ENCODE peak calls at places on chromosomes 11 and 22, in eight cellular contexts. V is SK-N-SH; T is lower leg skin; E is HCT116; Q is epithelial cell of proximal tubule; H is kidney epithelial cell; W is AG04450; O is CD8-positive, alpha-beta T cell. K is an unnamed sample.

GRCh38 chr22:19657252-19658056 is 56.8 kb upstream of the SEPTIN5 start:
- DNase-seq in E (no peak), T (no peak), O (no peak), V (no peak), W (no peak), H (no peak), Q (no peak), K (no peak)

GRCh38 chr22:26174280-26174679 is 5.0 kb downstream of the SEZ6L start:
- DNase-seq in V (peak), H (no peak), T (no peak), W (no peak), E (no peak), O (no peak), Q (no peak), K (no peak)

GRCh38 chr11:10520562-10520961 is 20.4 kb downstream of the RNF141 start:
- DNase-seq in H (no peak), E (no peak), V (no peak), Q (no peak), W (no peak), T (no peak), O (no peak), K (no peak)

GRCh38 chr22:20015971-20016733 is 471 bp downstream of the ARVCF start:
- DNase-seq in V (peak), O (peak), Q (no peak), T (no peak), E (no peak), H (no peak), W (no peak), K (no peak)

GRCh38 chr11:1152316-1153104 is 5.2 kb upstream of the MUC5AC start:
- DNase-seq in E (no peak), V (peak), O (peak), Q (peak), H (peak), T (no peak), W (peak), K (peak)

GRCh38 chr22:31680764-31681624 is 19.0 kb upstream of the PISD start:
- DNase-seq in T (no peak), O (no peak), E (no peak), H (no peak), Q (no peak), V (no peak), W (no peak), K (peak)

GRCh38 chr22:22827187-22827948 is 60.2 kb upstream of the IGLL5 start:
- DNase-seq in E (no peak), Q (no peak), W (no peak), V (no peak), T (no peak), O (no peak), H (no peak), K (no peak)

GRCh38 chr22:35451602-35452001 is 51.7 kb downstream of the MCM5 start:
- DNase-seq in O (no peak), V (no peak), H (no peak), E (no peak), W (no peak), Q (no peak), T (no peak), K (no peak)

GRCh38 chr11:1297576-1298473 is 11.6 kb downstream of the TOLLIP start:
- DNase-seq in W (no peak), T (no peak), Q (no peak), H (no peak), E (no peak), O (no peak), V (no peak), K (no peak)

GRCh38 chr11:109644158-109644557 is 222.2 kb downstream of the C11orf87 start:
- DNase-seq in O (no peak), E (no peak), W (no peak), H (no peak), T (peak), Q (no peak), V (peak), K (peak)

GRCh38 chr11:125078516-125079140 is 15.5 kb downstream of the SLC37A2 start:
- DNase-seq in O (no peak), V (no peak), W (no peak), Q (no peak), H (no peak), T (no peak), E (no peak), K (no peak)

GRCh38 chr22:45450931-45451651 is 37.6 kb downstream of the RIBC2 start:
- DNase-seq in V (no peak), H (no peak), E (no peak), T (peak), O (no peak), Q (no peak), W (peak), K (peak)

GRCh38 chr11:86502137-86502536 is 127.5 kb downstream of the CCDC81 start:
- DNase-seq in T (no peak), O (no peak), Q (no peak), H (no peak), V (no peak), W (no peak), E (no peak), K (no peak)

GRCh38 chr11:134125507-134125906 is 56.6 kb downstream of the JAM3 start:
- DNase-seq in O (no peak), V (no peak), E (no peak), Q (no peak), W (no peak), H (no peak), T (no peak), K (peak)

GRCh38 chr11:111743700-111744099 is 22.5 kb downstream of the PPP2R1B start:
- DNase-seq in O (no peak), W (no peak), E (no peak), T (no peak), Q (no peak), H (no peak), V (no peak), K (no peak)

GRCh38 chr22:17627961-17628303 is 617 bp downstream of the ATP6V1E1 start:
- DNase-seq in V (no peak), T (no peak), W (no peak), O (no peak), E (no peak), Q (no peak), H (no peak), K (no peak)

GRCh38 chr22:23804781-23805291 is 18.1 kb downstream of the SMARCB1 start:
- DNase-seq in V (no peak), T (no peak), H (no peak), E (no peak), Q (no peak), W (no peak), O (no peak), K (no peak)

GRCh38 chr11:23586188-23586587 is 725.9 kb upstream of the CCDC179 start:
- DNase-seq in H (no peak), O (no peak), W (no peak), T (no peak), V (no peak), E (no peak), Q (no peak), K (peak)

GRCh38 chr11:45056529-45056928 is 89.9 kb upstream of the PRDM11 start:
- DNase-seq in E (no peak), T (no peak), V (no peak), H (no peak), O (no peak), Q (no peak), W (no peak), K (no peak)

GRCh38 chr11:121453589-121454299 is 977 bp upstream of the SORL1-AS1 start:
- DNase-seq in H (no peak), T (no peak), O (peak), Q (no peak), E (no peak), W (no peak), V (no peak), K (no peak)

DNA sequence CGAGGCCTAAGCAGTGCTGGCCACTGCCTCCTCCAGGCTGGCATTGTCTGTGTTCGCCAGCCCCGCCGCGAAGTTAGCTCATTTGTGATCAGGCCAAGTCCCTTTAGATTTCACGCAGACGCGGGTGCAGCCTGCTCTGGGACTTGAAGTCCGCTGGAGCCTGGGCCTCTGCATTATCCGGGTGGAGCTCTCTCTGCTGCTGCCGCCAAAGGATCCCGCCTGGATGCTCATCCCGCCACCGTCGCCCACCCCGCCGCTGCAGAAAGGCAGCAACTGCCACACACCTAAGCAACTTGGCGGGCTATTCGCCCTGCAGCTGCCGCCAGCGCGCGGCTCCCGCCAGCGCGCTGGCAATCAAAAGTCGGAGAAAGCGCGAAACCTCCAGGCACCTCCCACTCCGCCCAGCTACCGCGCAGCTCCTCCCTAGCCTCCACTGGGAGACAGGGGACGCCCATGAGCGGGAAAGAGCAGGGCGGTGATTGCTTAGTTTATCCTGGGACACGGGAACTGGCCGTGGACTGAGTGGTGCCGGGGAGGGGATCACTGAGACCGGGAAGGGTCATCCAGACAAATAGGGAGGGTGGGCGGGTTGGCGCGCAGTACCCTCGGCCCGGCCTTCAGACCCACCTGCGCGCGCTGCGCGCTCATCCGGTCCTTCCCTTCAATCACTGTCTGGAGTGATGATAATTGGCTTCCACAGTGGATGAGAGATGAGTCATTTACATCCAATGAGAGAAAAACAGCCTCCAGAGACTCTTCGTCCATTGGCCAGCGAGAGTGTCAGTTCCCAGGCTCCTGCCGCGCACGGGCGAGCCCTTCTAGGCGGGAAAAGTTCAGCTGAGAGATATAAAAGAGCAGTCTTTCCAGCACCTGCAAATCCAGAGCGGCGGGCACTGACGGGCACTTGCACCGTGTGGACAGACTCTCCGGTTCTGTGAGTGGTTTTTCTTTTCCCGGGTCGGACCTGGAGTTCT is at the start of gene FAM111B:
- DNase-seq in W (peak), E (peak), Q (peak), V (peak), H (peak), O (peak), T (peak), K (peak)
- TF ChIP-seq CTCF in W (peak), E (no peak), Q (no peak), V (no peak), H (no peak), O (no peak), T (no peak), K (peak)

GRCh38 chr11:11970556-11970955 is 37.9 kb downstream of the DKK3 start:
- DNase-seq in O (no peak), W (no peak), Q (no peak), H (no peak), E (no peak), V (no peak), T (no peak), K (no peak)

GRCh38 chr11:11972148-11972547 is 36.3 kb downstream of the DKK3 start:
- DNase-seq in W (no peak), O (no peak), Q (no peak), T (no peak), V (no peak), H (no peak), E (no peak), K (no peak)

GRCh38 chr11:11973361-11973800 is 35.0 kb downstream of the DKK3 start:
- DNase-seq in E (no peak), Q (no peak), O (no peak), T (peak), W (no peak), H (no peak), V (no peak), K (peak)

GRCh38 chr11:11973866-11974265 is 34.6 kb downstream of the DKK3 start:
- DNase-seq in Q (no peak), O (no peak), V (no peak), W (no peak), E (no peak), T (no peak), H (no peak), K (no peak)

GRCh38 chr11:11972942-11973341 is 35.5 kb downstream of the DKK3 start:
- DNase-seq in V (no peak), T (no peak), Q (no peak), H (no peak), W (no peak), O (no peak), E (no peak), K (no peak)
- TF ChIP-seq CTCF in V (no peak), T (no peak), Q (no peak), H (no peak), W (no peak), O (no peak), E (no peak), K (no peak)

GRCh38 chr11:64643927-64644326 is 52.9 kb downstream of the SLC22A12 start:
- DNase-seq in E (no peak), H (no peak), V (no peak), Q (no peak), O (no peak), T (no peak), W (no peak), K (no peak)

GRCh38 chr11:64642418-64642735 is 51.4 kb downstream of the SLC22A12 start:
- DNase-seq in W (no peak), E (no peak), T (no peak), O (no peak), V (no peak), H (no peak), Q (no peak), K (no peak)

GRCh38 chr11:64643258-64643881 is 52.4 kb downstream of the SLC22A12 start:
- DNase-seq in E (no peak), H (no peak), O (no peak), V (peak), T (no peak), Q (no peak), W (no peak), K (no peak)

GRCh38 chr11:64642876-64643257 is 51.8 kb downstream of the SLC22A12 start:
- DNase-seq in O (no peak), W (no peak), H (no peak), Q (no peak), T (no peak), E (no peak), V (no peak), K (no peak)

DNA sequence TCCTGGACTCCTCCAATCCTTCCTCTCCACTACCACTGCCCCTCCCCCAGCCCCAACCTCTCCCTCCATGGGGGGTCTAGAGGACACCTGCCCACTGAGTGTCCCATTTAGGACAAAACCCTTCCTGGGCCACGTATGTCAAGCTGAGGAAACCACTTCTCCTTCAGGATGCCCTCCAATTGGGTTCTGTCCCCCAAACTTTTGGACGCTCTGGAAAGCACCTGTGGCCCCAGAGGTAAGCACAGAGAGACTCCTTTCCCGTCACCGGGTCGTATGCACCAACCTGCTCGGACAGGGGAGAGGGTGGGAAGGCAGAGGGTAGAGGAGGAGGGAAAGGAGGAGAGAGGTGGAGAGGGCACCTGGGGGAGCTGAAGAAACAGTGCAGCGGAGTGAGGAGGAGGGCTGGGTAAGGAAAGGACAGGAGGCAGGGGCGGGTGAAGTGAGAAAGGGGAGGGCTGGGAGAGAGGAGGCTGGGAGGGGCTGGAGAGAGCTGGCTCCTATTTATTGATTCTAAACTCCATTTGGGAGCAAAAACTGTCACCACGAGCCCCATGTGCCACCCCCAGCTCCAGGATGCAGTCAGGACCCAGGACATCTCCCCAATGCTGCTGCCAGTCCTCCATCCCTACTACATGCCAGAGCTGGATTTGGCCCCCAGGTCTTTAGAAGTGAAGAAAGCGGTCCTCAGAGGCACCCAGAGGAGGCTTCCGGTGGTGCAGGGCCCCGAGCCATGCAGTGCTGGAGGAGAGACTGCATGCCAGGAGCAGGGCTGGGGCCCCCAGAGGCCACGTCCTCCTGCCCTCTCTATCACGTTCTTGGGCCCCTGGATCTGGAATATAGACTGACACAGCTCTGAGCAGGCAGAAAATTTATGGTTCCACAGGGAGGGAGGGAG is 53.6 kb downstream of the SLC22A12 start:
- DNase-seq in V (peak), Q (no peak), E (no peak), T (no peak), O (no peak), H (no peak), W (no peak), K (no peak)
- TF ChIP-seq CTCF in V (no peak), Q (peak), E (no peak), T (no peak), O (no peak), H (no peak), W (no peak), K (no peak)

GRCh38 chr11:74171630-74172465 is 759 bp downstream of the PPME1 start:
- DNase-seq in H (no peak), T (no peak), E (no peak), O (no peak), Q (no peak), V (no peak), W (no peak), K (peak)

GRCh38 chr11:74175923-74176322 is 4.8 kb downstream of the PPME1 start:
- DNase-seq in Q (no peak), O (no peak), W (no peak), V (no peak), T (no peak), H (no peak), E (no peak), K (no peak)

GRCh38 chr11:74168838-74169237 is 2.0 kb downstream of the C2CD3 start:
- DNase-seq in W (no peak), E (no peak), T (no peak), V (no peak), Q (no peak), O (no peak), H (no peak), K (no peak)

GRCh38 chr11:74169736-74170458 is 905 bp downstream of the C2CD3 start:
- DNase-seq in O (no peak), W (no peak), V (no peak), E (no peak), H (no peak), Q (no peak), T (no peak), K (peak)

DNA sequence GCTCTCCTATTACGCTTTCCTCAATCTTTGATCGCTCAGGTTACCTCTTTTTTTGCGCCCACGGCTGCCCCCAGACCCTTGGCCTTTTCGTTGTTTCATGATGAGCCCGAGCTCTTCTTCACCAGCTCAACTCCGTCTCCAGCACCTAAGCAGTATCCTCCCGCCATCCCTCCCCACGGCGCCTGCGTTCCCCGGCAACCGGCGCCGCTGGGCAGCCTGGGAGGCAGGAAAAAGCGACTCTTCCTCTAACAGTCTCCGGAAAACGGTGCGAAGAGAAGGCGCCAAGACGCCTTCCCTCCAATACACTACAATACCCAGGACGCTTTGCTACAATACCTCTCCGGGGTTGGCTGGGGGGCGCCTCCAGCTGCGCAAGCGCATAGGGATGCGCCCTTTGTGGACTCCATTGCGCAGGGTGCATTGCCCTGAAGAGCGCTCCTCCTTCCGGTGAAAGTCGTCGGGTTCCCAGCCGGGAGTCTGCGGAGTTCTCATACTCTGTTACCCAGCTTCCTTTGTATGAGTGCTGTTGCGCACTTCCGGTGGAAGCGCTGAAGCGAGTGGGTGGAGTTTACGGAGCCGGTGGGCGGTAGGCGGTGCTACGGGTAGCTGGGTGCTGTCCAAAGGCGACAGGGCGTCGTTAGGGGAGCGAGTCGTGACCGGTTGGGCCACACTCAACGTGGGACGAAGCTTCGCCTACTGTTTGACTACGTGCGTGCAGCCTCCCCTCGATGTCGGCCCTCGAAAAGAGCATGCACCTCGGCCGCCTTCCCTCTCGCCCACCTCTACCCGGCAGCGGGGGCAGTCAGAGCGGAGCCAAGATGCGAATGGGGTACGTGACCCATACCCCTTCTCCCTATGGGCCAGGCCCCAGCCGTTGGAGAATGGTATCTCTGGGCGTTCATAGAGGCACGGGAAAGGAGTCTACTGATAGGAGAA is at the start of the genes C2CD3 and PPME1:
- DNase-seq in Q (peak), V (peak), W (peak), T (peak), H (peak), E (peak), O (peak), K (peak)
- TF ChIP-seq CTCF in Q (peak), V (peak), W (peak), T (no peak), H (peak), E (no peak), O (no peak), K (peak)

DNA sequence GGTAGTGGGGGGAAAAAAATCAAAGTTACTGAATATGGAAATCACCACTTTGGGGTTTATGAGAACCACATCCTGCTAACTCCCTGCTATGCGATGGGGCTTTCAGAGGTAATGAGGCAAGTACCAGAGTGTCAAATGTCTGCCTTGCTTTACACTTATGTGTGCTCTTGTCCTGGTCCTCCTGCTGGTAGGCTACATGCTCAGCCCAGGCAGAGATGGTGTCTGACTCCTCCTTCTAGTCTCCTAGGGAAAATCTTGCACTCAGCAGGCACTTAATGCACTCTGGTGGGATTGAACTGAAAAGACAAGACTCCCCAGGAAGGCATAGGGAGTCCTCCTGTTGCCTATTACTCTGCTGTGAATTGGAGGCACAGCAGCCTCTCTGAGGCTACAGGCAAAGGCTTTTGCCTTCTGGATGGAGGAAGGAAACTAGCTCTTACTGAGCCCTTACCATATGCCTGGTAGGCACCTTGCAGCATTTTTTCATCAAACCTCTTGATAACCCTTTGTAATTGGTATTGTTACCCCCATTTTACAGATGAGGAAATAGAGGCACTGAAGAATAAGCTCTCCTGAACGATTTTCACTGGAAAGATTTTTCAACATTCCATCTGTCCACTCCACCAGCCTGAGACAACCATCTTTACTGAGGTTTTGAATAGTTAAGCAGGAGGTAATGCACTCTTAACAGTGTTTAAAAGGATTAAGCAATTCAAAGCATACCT is 132.1 kb upstream of the PAX6 start:
- DNase-seq in E (no peak), V (no peak), W (no peak), Q (no peak), H (no peak), T (no peak), O (no peak), K (no peak)
- TF ChIP-seq CTCF in E (no peak), V (no peak), W (no peak), Q (no peak), H (no peak), T (no peak), O (no peak), K (no peak)

K was measured in astrocyte of the spinal cord.